ENCODE peak calls at places on chromosomes 5 and 9, in four cellular contexts. K is cardiac muscle cell, M is pancreas, I is colonic mucosa. R is an unnamed sample.
A peak's percentile ranks its signal among the peaks of the same experiment; 100 is the strongest.

GRCh38 chr5:164958688-164959087 is 1453.3 kb downstream of the MAT2B start:
- DNase-seq in I (no peak), K (no peak), M (no peak), R (no peak)

GRCh38 chr9:81264516-81264915 is 424.8 kb downstream of the TLE1 start:
- DNase-seq in I (no peak), K (no peak), M (no peak), R (no peak)

GRCh38 chr9:93908591-93909241 is 46.4 kb downstream of the BARX1 start:
- DNase-seq in K (no peak), M (no peak), I (no peak), R (peak; percentile 71)

GRCh38 chr5:61678966-61679365 is 346.9 kb downstream of the ZSWIM6 start:
- DNase-seq in K (no peak), M (no peak), I (peak; percentile 58), R (no peak)

GRCh38 chr9:127945338-127945737 is 7.7 kb upstream of the DPM2 start:
- DNase-seq in K (no peak), M (peak; percentile 40), I (no peak), R (no peak)

GRCh38 chr5:134247825-134248224 is 22.0 kb upstream of the PPP2CA start:
- DNase-seq in K (no peak), I (no peak), M (no peak), R (no peak)

GRCh38 chr9:89878003-89878411 is 273.2 kb downstream of the GADD45G start:
- DNase-seq in K (no peak), I (no peak), M (no peak), R (no peak)

GRCh38 chr9:119453980-119454379 is 84.7 kb upstream of the BRINP1 start:
- DNase-seq in M (no peak), I (no peak), K (no peak), R (no peak)

GRCh38 chr5:94397508-94397907 is 220.9 kb downstream of the KIAA0825 start:
- DNase-seq in M (no peak), K (no peak), I (no peak), R (no peak)

GRCh38 chr5:14181299-14181968 is 38.3 kb downstream of the TRIO start:
- DNase-seq in I (no peak), K (no peak), M (no peak), R (no peak)

GRCh38 chr5:179836225-179837019 is 15.7 kb downstream of the SQSTM1 start:
- DNase-seq in I (no peak), K (no peak), M (no peak), R (peak; percentile 51)

GRCh38 chr5:159805021-159805420 is 111.3 kb upstream of the ADRA1B start:
- DNase-seq in K (no peak), I (peak; percentile 27), M (no peak), R (no peak)

GRCh38 chr5:145347026-145347616 is 488.0 kb downstream of the PRELID2 start:
- DNase-seq in M (no peak), I (no peak), K (peak; percentile 61), R (no peak)

GRCh38 chr9:114057161-114057560 is 20.9 kb downstream of the AMBP start:
- DNase-seq in K (no peak), I (peak; percentile 12), M (no peak), R (no peak)

GRCh38 chr9:111803924-111804323 is 9.2 kb upstream of the SHOC1 start:
- DNase-seq in K (no peak), I (no peak), M (no peak), R (peak; percentile 50)

GRCh38 chr5:10441992-10442435 is 335 bp downstream of the ROPN1L start:
- DNase-seq in I (no peak), K (peak; percentile 67), M (no peak), R (no peak)

GRCh38 chr9:105608685-105609598 is 51.0 kb downstream of the FKTN start:
- DNase-seq in M (no peak), I (no peak), K (peak; percentile 72), R (peak; percentile 62)

GRCh38 chr9:110266786-110267185 is 10.5 kb upstream of the TXN start:
- DNase-seq in K (no peak), M (no peak), I (no peak), R (no peak)

GRCh38 chr9:116250881-116251280 is 97.3 kb downstream of the PAPPA start:
- DNase-seq in I (no peak), M (no peak), K (no peak), R (no peak)

GRCh38 chr9:36134761-36135505 is 1.6 kb upstream of the GLIPR2 start:
- DNase-seq in K (no peak), I (no peak), M (no peak), R (no peak)
- H3K27me3 ChIP-seq in K (peaks cover 72% of the 10 kb centered on the region), I (no peaks in the 10 kb centered on the region), M (no peaks in the 10 kb centered on the region), R (no peaks in the 10 kb centered on the region)

GRCh38 chr9:78724896-78725295 is 428.0 kb downstream of the PSAT1 start:
- DNase-seq in K (no peak), M (no peak), I (no peak), R (no peak)
- H3K9me3 ChIP-seq in K (no peaks in the 10 kb centered on the region), M (no peaks in the 10 kb centered on the region), I (no peaks in the 10 kb centered on the region), R (no peaks in the 10 kb centered on the region)

GRCh38 chr5:7363067-7363677 is 32.8 kb upstream of the ADCY2 start:
- DNase-seq in K (no peak), M (no peak), I (no peak), R (no peak)

GRCh38 chr5:7372399-7372798 is 23.5 kb upstream of the ADCY2 start:
- DNase-seq in K (no peak), M (no peak), I (no peak), R (no peak)

GRCh38 chr5:7364226-7364875 is 31.6 kb upstream of the ADCY2 start:
- DNase-seq in M (no peak), I (no peak), K (no peak), R (no peak)

GRCh38 chr5:7367780-7368179 is 28.2 kb upstream of the ADCY2 start:
- DNase-seq in I (no peak), K (no peak), M (no peak), R (no peak)
- H3K4me3 ChIP-seq in I (no peak overlapping the region), K (no peak overlapping the region), M (no peak overlapping the region), R (no peak overlapping the region)

DNA sequence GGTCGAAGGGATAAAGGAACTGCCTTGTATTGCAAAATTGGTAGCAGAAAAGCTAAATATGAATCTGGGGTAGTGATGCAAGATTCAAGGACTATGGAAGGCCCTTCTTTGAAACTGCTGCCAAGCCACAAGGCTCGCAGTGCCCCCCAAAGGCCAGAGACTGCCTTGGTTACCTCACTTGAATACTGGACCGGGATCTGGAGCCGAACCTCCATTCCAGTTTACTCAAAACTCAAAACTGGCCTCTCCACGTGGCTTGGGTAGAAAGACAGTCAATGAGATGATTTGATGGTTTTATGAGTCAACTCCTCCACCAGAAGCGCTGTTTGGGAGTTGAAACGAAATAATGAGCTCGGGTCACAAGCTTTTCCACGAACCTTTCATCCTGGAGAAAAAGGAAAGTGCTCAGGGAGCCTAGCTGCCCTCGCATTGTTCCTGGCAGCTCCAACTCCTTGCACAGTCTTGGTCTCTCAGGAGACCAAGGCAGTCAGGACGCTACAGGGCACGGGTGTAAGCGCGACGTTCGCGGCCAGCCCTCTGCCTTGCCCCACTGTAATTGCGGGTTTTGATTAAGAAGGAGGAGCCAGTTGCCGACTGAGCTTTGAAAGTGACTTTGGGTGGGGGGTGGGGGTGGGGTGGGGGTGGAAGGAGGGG is 2.8 kb downstream of the ST8SIA4 start:
- DNase-seq in K (peak; percentile 5), I (peak; percentile 27), M (no peak), R (no peak)
- H3K27me3 ChIP-seq in K (peaks cover 77% of the 10 kb centered on the region), I (no peaks in the 10 kb centered on the region), M (no peaks in the 10 kb centered on the region), R (no peaks in the 10 kb centered on the region)

GRCh38 chr5:119300311-119300670 is 55.5 kb upstream of the TNFAIP8 start:
- DNase-seq in I (no peak), M (no peak), K (no peak), R (no peak)

GRCh38 chr5:119302916-119303897 is 52.6 kb upstream of the TNFAIP8 start:
- DNase-seq in K (no peak), I (no peak), M (no peak), R (peak; percentile 45)

GRCh38 chr5:119301210-119301609 is 54.6 kb upstream of the TNFAIP8 start:
- DNase-seq in M (no peak), K (no peak), I (no peak), R (no peak)

GRCh38 chr5:119302449-119302848 is 53.4 kb upstream of the TNFAIP8 start:
- DNase-seq in M (no peak), K (no peak), I (no peak), R (no peak)

DNA sequence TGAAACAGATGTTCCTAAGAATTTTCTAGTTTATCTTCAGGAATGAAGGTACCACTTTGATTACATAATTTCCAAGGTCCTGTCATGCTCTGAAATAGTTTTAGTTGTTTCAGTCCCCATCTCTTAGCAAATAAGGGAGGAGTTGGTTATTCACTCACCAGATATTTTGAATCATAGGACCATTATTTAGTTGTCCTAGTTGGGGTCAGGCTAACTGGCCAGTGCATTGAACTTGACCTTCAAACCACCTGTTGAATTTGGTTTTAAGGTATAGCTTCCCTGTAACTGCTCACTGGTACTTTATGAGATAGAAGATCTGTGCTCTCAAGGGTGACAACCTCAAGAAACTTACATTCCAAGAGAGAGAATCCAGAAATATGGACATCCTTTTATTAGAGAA is 53.9 kb upstream of the TNFAIP8 start:
- DNase-seq in K (no peak), I (no peak), M (no peak), R (no peak)
- H3K9me3 ChIP-seq in K (no peaks in the 10 kb centered on the region), I (no peaks in the 10 kb centered on the region), M (no peaks in the 10 kb centered on the region), R (no peaks in the 10 kb centered on the region)

GRCh38 chr5:40006260-40006659 is 581.5 kb upstream of the DAB2 start:
- DNase-seq in K (no peak), I (no peak), M (no peak), R (no peak)
- H3K4me3 ChIP-seq in K (no peak overlapping the region), I (no peak overlapping the region), M (no peak overlapping the region), R (no peak overlapping the region)

DNA sequence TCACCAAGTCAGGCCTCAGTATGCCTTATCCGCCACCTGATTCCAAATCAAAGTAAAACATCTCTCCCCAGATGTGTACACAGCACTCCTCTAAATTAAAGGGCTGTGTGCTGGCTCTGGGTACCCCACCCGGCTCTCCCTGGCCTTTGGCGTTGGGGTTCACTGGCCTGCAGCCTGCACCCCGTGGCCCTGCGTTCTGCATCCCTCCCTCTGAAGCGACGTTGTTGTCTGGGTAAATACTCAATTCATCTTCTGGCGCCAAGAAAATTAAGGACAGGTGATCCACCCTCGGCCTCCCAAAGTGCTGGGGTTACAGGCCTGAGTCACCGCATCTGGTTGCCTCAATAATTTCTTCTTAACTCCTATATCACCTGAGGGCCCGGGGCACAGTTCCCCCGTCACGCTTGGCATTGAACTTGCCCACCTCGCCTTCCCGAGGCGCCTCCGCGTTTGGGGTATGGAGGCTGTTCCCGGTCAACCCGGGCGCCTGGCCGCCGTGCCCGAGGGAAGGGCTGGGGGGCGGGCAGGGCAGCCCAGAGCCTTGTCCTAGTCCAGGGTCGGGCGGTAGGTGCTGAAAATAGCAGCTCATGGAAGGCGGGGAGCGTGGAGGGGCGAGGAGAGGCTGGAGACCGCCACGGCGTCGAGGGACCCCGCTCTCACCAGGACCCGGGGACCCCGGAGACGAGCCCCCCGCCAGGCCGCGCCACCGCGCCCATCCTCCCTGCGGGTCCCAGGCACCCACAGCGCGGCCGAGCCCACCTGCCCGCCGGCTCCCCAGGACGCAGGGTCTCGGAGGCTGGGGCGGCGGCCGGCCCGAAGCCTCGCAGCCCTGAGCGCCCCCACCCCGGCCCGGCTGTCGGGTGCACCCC is 531 bp downstream of the ABO start:
- DNase-seq in K (no peak), I (no peak), M (peak; percentile 26), R (no peak)
- H3K27me3 ChIP-seq in K (peaks cover 69% of the 10 kb centered on the region), I (no peaks in the 10 kb centered on the region), M (no peaks in the 10 kb centered on the region), R (peaks cover 9% of the 10 kb centered on the region)

R was measured in CD4-positive, CD25-positive, alpha-beta regulatory T cell.